ENCODE peak calls at places on chromosomes 12 and 14, in five cellular contexts. O is Panc1, N is HepG2, W is GM23338, J is K562. Z is an unnamed sample.

GRCh38 chr12:51349026-51349425 is 2.5 kb upstream of the CELA1 start:
- ATAC-seq in N (no peak), J (no peak), O (no peak), W (no peak), Z (no peak)

GRCh38 chr12:106358410-106359241 is 1.1 kb downstream of the POLR3B start:
- ATAC-seq in W (peak; percentile 4), N (peak; percentile 57), O (peak; percentile 8), J (peak; percentile 78), Z (peak; percentile 12)

GRCh38 chr12:94839347-94839746 is 164.2 kb downstream of the NDUFA12 start:
- ATAC-seq in W (no peak), O (no peak), J (no peak), N (no peak), Z (no peak)

GRCh38 chr14:85943187-85943586 is 413.2 kb downstream of the FLRT2 start:
- ATAC-seq in O (no peak), J (no peak), N (no peak), W (no peak), Z (no peak)

GRCh38 chr14:21991130-21991529 is 317.5 kb upstream of the OR4E1 start:
- ATAC-seq in N (no peak), J (no peak), O (no peak), W (no peak), Z (no peak)

GRCh38 chr14:24908592-24909236 is 141.2 kb downstream of the STXBP6 start:
- ATAC-seq in W (no peak), J (no peak), N (peak; percentile 68), O (no peak), Z (peak; percentile 23)

GRCh38 chr14:89551955-89552354 is 134.9 kb upstream of the FOXN3 start:
- ATAC-seq in W (no peak), J (no peak), O (no peak), N (no peak), Z (no peak)

GRCh38 chr14:55306938-55307589 is 35.8 kb downstream of the FBXO34 start:
- ATAC-seq in O (no peak), J (no peak), W (peak; percentile 64), N (no peak), Z (peak; percentile 67)

GRCh38 chr14:90263748-90264449 is 7.5 kb downstream of the PSMC1 start:
- ATAC-seq in N (no peak), J (no peak), O (no peak), W (no peak), Z (no peak)

GRCh38 chr14:70924521-70924920 is 17.3 kb downstream of the PCNX1 start:
- ATAC-seq in J (no peak), O (no peak), N (no peak), W (peak; percentile 34), Z (no peak)

GRCh38 chr14:100019156-100019882 is 45.9 kb upstream of the EVL start:
- ATAC-seq in W (peak; percentile 57), J (peak; percentile 63), O (peak; percentile 72), N (peak; percentile 94), Z (peak; percentile 59)

GRCh38 chr12:50784501-50784900 is 20.6 kb downstream of the ATF1 start:
- ATAC-seq in W (no peak), J (no peak), O (no peak), N (no peak), Z (no peak)

GRCh38 chr12:6774557-6775062 is 2.3 kb downstream of the LAG3 start:
- ATAC-seq in O (no peak), J (no peak), N (no peak), W (no peak), Z (no peak)

GRCh38 chr12:56978397-56979138 is 21.2 kb upstream of the RDH16 start:
- ATAC-seq in J (peak; percentile 47), O (no peak), W (no peak), N (no peak), Z (no peak)

GRCh38 chr12:46264057-46264456 is 4.8 kb downstream of the SLC38A1 start:
- ATAC-seq in W (no peak), N (no peak), O (no peak), J (no peak), Z (no peak)

GRCh38 chr14:76754586-76754985 is 6.7 kb upstream of the VASH1 start:
- ATAC-seq in W (no peak), O (no peak), J (no peak), N (no peak), Z (no peak)

GRCh38 chr14:88005978-88006851 is 1.3 kb downstream of the GPR65 start:
- ATAC-seq in O (no peak), J (no peak), N (no peak), W (no peak), Z (peak; percentile 62)

GRCh38 chr12:27261866-27262265 is 17.8 kb downstream of the STK38L start:
- ATAC-seq in W (no peak), O (no peak), J (no peak), N (no peak), Z (no peak)

GRCh38 chr12:30813741-30814687 is 59.3 kb upstream of the CAPRIN2 start:
- ATAC-seq in W (no peak), N (no peak), O (no peak), J (no peak), Z (no peak)

GRCh38 chr12:101001669-101002068 is 207.1 kb downstream of the ANO4 start:
- ATAC-seq in O (no peak), N (no peak), W (no peak), J (no peak), Z (no peak)

GRCh38 chr12:6112004-6112403 is 12.5 kb downstream of the VWF start:
- ATAC-seq in J (no peak), N (no peak), W (no peak), O (no peak), Z (no peak)

GRCh38 chr12:92753976-92754885 is 51.4 kb downstream of the PLEKHG7 start:
- ATAC-seq in J (no peak), N (no peak), W (no peak), O (no peak), Z (peak; percentile 52)

GRCh38 chr14:39740454-39740853 is 308.2 kb upstream of the FBXO33 start:
- ATAC-seq in N (peak; percentile 60), O (no peak), W (no peak), J (no peak), Z (no peak)

GRCh38 chr14:99961826-99962518 is 103.2 kb upstream of the EVL start:
- ATAC-seq in W (peak; percentile 97), N (no peak), O (no peak), J (no peak), Z (no peak)

GRCh38 chr12:29869916-29870315 is 86.2 kb upstream of the TMTC1 start:
- ATAC-seq in O (no peak), J (no peak), W (no peak), N (no peak), Z (no peak)

GRCh38 chr12:111308473-111308872 is 60.4 kb downstream of the PHETA1 start:
- ATAC-seq in W (no peak), O (no peak), J (no peak), N (no peak), Z (no peak)

GRCh38 chr12:11765421-11765816 is 115.9 kb downstream of the ETV6 start:
- ATAC-seq in J (no peak), W (no peak), O (no peak), N (no peak), Z (no peak)

GRCh38 chr14:65255583-65256443 is 153.5 kb upstream of the MAX start:
- ATAC-seq in N (peak; percentile 82), J (peak; percentile 38), W (peak; percentile 98), O (peak; percentile 78), Z (no peak)

GRCh38 chr12:111754671-111755070 is 12.1 kb upstream of the ALDH2 start:
- ATAC-seq in O (no peak), J (no peak), W (no peak), N (no peak), Z (no peak)

GRCh38 chr12:76457010-76457409 is 102.6 kb downstream of the OSBPL8 start:
- ATAC-seq in W (no peak), J (no peak), N (no peak), O (no peak), Z (no peak)

GRCh38 chr12:108890208-108890607 is 10.3 kb downstream of the DAO start:
- ATAC-seq in W (peak; percentile 59), O (no peak), N (no peak), J (no peak), Z (no peak)

GRCh38 chr14:92282669-92283068 is 40.3 kb upstream of the SLC24A4 start:
- ATAC-seq in N (no peak), O (no peak), W (no peak), J (no peak), Z (no peak)
- H3K4me1 ChIP-seq in N (no peaks in the 10 kb centered on the region), O (no peaks in the 10 kb centered on the region), W (no peaks in the 10 kb centered on the region), J (no peaks in the 10 kb centered on the region), Z (no peaks in the 10 kb centered on the region)

GRCh38 chr14:98799891-98800290 is 472.1 kb downstream of the BCL11B start:
- ATAC-seq in O (no peak), W (no peak), N (no peak), J (no peak), Z (no peak)
- TF ChIP-seq POLR2AphosphoS5 in O (no peak), W (no peak), N (no peak), J (no peak), Z (no peak)

DNA sequence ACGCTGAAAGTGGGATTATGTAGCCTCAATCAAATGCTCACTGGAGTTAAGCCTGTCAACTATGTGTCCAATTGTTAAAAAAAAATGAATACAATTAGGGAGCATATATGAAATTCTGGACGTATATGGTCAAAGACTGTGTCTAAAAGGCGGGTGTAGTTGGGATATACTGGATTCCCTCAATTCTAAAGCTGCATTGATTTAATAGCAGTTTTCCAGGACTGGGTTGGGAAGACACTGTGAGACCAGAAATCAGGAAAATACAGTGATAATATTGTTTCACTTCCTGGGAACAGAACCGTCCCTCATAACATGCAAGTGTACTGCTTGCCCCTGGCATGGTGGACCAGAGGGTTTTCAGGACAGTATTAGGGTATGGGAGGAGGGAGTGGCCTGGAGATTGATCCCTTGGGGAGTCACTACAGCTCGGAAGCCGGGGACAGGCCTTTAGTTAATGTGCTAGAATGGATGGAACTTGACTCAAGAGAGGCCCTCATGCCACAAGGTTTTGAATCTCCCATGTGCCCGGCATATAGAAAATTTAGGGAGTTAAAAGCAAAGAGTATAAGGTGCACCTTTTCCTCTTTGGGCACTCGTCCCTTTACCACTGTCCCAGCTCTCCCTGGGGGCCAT is 161.7 kb downstream of the ZFP36L1 start:
- ATAC-seq in O (no peak), W (no peak), J (no peak), N (no peak), Z (no peak)
- H3K4me1 ChIP-seq in O (no peaks in the 10 kb centered on the region), W (peaks cover 13% of the 10 kb centered on the region), J (peaks cover 16% of the 10 kb centered on the region), N (peaks cover 76% of the 10 kb centered on the region), Z (peaks cover 15% of the 10 kb centered on the region)

GRCh38 chr14:52061890-52062289 is 7.0 kb downstream of the NID2 start:
- ATAC-seq in N (no peak), W (peak; percentile 67), O (no peak), J (no peak), Z (no peak)

GRCh38 chr14:52058346-52058745 is 10.5 kb downstream of the NID2 start:
- ATAC-seq in O (no peak), J (no peak), N (no peak), W (no peak), Z (no peak)

GRCh38 chr14:52061380-52061779 is 7.5 kb downstream of the NID2 start:
- ATAC-seq in J (no peak), O (no peak), N (no peak), W (no peak), Z (peak; percentile 67)

GRCh38 chr14:52060080-52060479 is 8.8 kb downstream of the NID2 start:
- ATAC-seq in N (no peak), O (no peak), W (no peak), J (no peak), Z (no peak)

GRCh38 chr14:52059614-52060013 is 9.2 kb downstream of the NID2 start:
- ATAC-seq in W (no peak), J (no peak), O (no peak), N (no peak), Z (peak; percentile 25)
- TF ChIP-seq POLR2AphosphoS5 in W (no peak), J (no peak), O (no peak), N (no peak), Z (peak; percentile 4)

GRCh38 chr14:52922656-52923055 is 28.2 kb downstream of the FERMT2 start:
- ATAC-seq in J (no peak), N (no peak), O (peak; percentile 59), W (no peak), Z (no peak)
- H3K4me1 ChIP-seq in J (no peaks in the 10 kb centered on the region), N (peaks cover 84% of the 10 kb centered on the region), O (peaks cover 26% of the 10 kb centered on the region), W (peaks cover 42% of the 10 kb centered on the region), Z (peaks cover 49% of the 10 kb centered on the region)

Z was measured in gastroesophageal sphincter.